ENCODE peak calls at places on chromosomes 4 and X, in ten cellular contexts. Q is transverse colon; J is Calu3; U is CD4-positive, alpha-beta T cell; T is A549; M is naive thymus-derived CD4-positive, alpha-beta T cell; W is MV-4-11; X is NCI-H1417 treated with DMSO at 0.1 percent for 48 hours; S is sciatic nerve; K is NCI-H1105 treated with DMSO at 0.1 percent for 48 hours. R is an unnamed sample.

GRCh38 chr4:2071252-2071911 is 12.3 kb downstream of the NAT8L start:
- DNase-seq in T (no peak), W (no peak), U (no peak), S (no peak), X (no peak), Q (no peak), K (no peak), M (no peak), J (no peak), R (no peak)

GRCh38 chrX:70262952-70263567 is 3.1 kb upstream of the P2RY4 start:
- DNase-seq in W (no peak), T (peak; percentile 56), Q (peak; percentile 55), U (no peak), X (no peak), J (peak; percentile 72), K (peak; percentile 20), S (no peak), M (no peak), R (no peak)

GRCh38 chr4:112736718-112737135 is 99.8 kb downstream of the LARP7 start:
- DNase-seq in T (no peak), W (no peak), K (no peak), X (no peak), U (no peak), Q (no peak), M (no peak), J (no peak), S (no peak), R (no peak)

GRCh38 chr4:8365951-8366350 is 74.6 kb downstream of the ACOX3 start:
- DNase-seq in U (no peak), X (no peak), J (no peak), W (no peak), Q (no peak), T (no peak), K (no peak), M (no peak), S (no peak), R (no peak)

GRCh38 chr4:168564024-168564423 is 67.2 kb downstream of the PALLD start:
- DNase-seq in T (no peak), U (no peak), Q (no peak), X (no peak), W (no peak), J (no peak), M (no peak), K (no peak), S (no peak), R (no peak)

GRCh38 chr4:6591781-6592180 is 16.8 kb downstream of the MAN2B2 start:
- DNase-seq in X (no peak), S (no peak), J (no peak), M (no peak), W (no peak), U (no peak), K (no peak), T (peak; percentile 15), Q (no peak), R (no peak)

GRCh38 chr4:142984871-142985585 is 138.9 kb upstream of the INPP4B start:
- DNase-seq in X (no peak), J (peak; percentile 39), Q (no peak), K (no peak), S (no peak), U (no peak), T (peak; percentile 15), M (no peak), W (peak; percentile 22), R (no peak)

GRCh38 chr4:141620715-141621114 is 15.7 kb upstream of the IL15 start:
- DNase-seq in T (no peak), W (no peak), M (no peak), J (no peak), K (no peak), Q (no peak), S (no peak), X (no peak), U (no peak), R (no peak)

GRCh38 chr4:102404551-102404969 is 59.3 kb upstream of the SLC39A8 start:
- DNase-seq in M (no peak), X (no peak), S (no peak), T (no peak), K (no peak), Q (no peak), W (no peak), J (no peak), U (no peak), R (no peak)

GRCh38 chr4:6671648-6672047 is 22.0 kb upstream of the S100P start:
- DNase-seq in K (no peak), X (no peak), Q (no peak), J (no peak), T (no peak), M (no peak), S (no peak), W (no peak), U (no peak), R (no peak)

GRCh38 chr4:83205760-83206159 is 78.8 kb downstream of the COQ2 start:
- DNase-seq in J (no peak), X (no peak), W (peak; percentile 25), Q (no peak), U (no peak), M (no peak), S (no peak), K (no peak), T (no peak), R (no peak)